ENCODE peak calls at places on chromosomes 7 and 10, in ten cellular contexts. Z is IMR-90; E is AG10803; N is HFFc6; X is GM13977; Q is CD4-positive, alpha-beta T cell; D is neural progenitor cell; J is fibroblast of pulmonary artery; V is pancreas; C is progenitor cell of endocrine pancreas. K is an unnamed sample.

GRCh38 chr7:125218076-125218475 is 288.5 kb upstream of the POT1 start:
- DNase-seq in Z (no peak), E (no peak), N (no peak), X (no peak), Q (no peak), D (no peak), J (no peak), V (no peak), C (no peak), K (no peak)

GRCh38 chr10:49618861-49619260 is 5.0 kb downstream of the CHAT start:
- DNase-seq in Z (no peak), E (no peak), N (no peak), X (no peak), Q (no peak), D (no peak), J (no peak), V (no peak), C (no peak), K (no peak)

GRCh38 chr7:98836811-98837631 is 32.8 kb downstream of the TMEM130 start:
- DNase-seq in Z (peak), E (no peak), N (no peak), X (peak), Q (no peak), D (peak), J (peak), V (no peak), C (peak), K (peak)

GRCh38 chr7:123714296-123715080 is 34.3 kb downstream of the WASL start:
- DNase-seq in Z (peak), E (peak), N (peak), X (no peak), Q (no peak), D (no peak), J (peak), V (no peak), C (no peak), K (no peak)

GRCh38 chr7:44108768-44109750 is 4.9 kb downstream of the AEBP1 start:
- DNase-seq in Z (no peak), E (no peak), N (no peak), X (peak), Q (no peak), D (no peak), J (no peak), V (peak), C (no peak), K (no peak)

GRCh38 chr10:42640610-42641229 is 2.4 kb upstream of the ZNF33B start:
- DNase-seq in Z (no peak), E (no peak), N (no peak), X (no peak), Q (no peak), D (no peak), J (no peak), V (peak), C (no peak), K (no peak)

GRCh38 chr10:123245264-123245663 is 91.1 kb downstream of the BUB3 start:
- DNase-seq in Z (no peak), E (no peak), N (no peak), X (no peak), Q (no peak), D (peak), J (no peak), V (no peak), C (no peak), K (no peak)

GRCh38 chr10:99981581-99982199 is 28.1 kb downstream of the DNMBP start:
- DNase-seq in Z (no peak), E (no peak), N (no peak), X (no peak), Q (no peak), D (no peak), J (no peak), V (no peak), C (no peak), K (peak)

GRCh38 chr10:29925771-29926345 is 133.5 kb downstream of the JCAD start:
- DNase-seq in Z (no peak), E (no peak), N (no peak), X (no peak), Q (no peak), D (no peak), J (no peak), V (no peak), C (no peak), K (no peak)

GRCh38 chr7:106061301-106061979 is 50.7 kb downstream of the SYPL1 start:
- DNase-seq in Z (no peak), E (no peak), N (no peak), X (peak), Q (no peak), D (no peak), J (no peak), V (no peak), C (no peak), K (no peak)

GRCh38 chr10:102170602-102171001 is 18.4 kb downstream of the NOLC1 start:
- DNase-seq in Z (no peak), E (no peak), N (no peak), X (no peak), Q (no peak), D (no peak), J (no peak), V (no peak), C (no peak), K (no peak)

GRCh38 chr10:28788767-28789166 is 111.4 kb downstream of the BAMBI start:
- DNase-seq in Z (no peak), E (no peak), N (no peak), X (no peak), Q (no peak), D (no peak), J (no peak), V (no peak), C (no peak), K (no peak)

GRCh38 chr7:158258411-158259130 is 329.1 kb downstream of the PTPRN2 start:
- DNase-seq in Z (no peak), E (no peak), N (no peak), X (no peak), Q (no peak), D (no peak), J (no peak), V (no peak), C (no peak), K (no peak)

GRCh38 chr7:140059288-140060242 is 3.2 kb downstream of the PARP12 start:
- DNase-seq in Z (peak), E (peak), N (peak), X (no peak), Q (no peak), D (no peak), J (peak), V (peak), C (no peak), K (peak)

GRCh38 chr10:114762811-114763210 is 58.8 kb upstream of the FHIP2A start:
- DNase-seq in Z (no peak), E (no peak), N (no peak), X (no peak), Q (no peak), D (no peak), J (no peak), V (no peak), C (no peak), K (no peak)

GRCh38 chr7:105766421-105767191 is 109.8 kb downstream of the ATXN7L1 start:
- DNase-seq in Z (peak), E (no peak), N (no peak), X (no peak), Q (no peak), D (no peak), J (no peak), V (no peak), C (no peak), K (peak)

GRCh38 chr10:126634915-126635314 is 35.6 kb downstream of the C10orf90 start:
- DNase-seq in Z (no peak), E (no peak), N (peak), X (no peak), Q (no peak), D (no peak), J (no peak), V (no peak), C (no peak), K (no peak)

GRCh38 chr7:129778770-129779601 is 167.5 kb downstream of the NRF1 start:
- DNase-seq in Z (no peak), E (no peak), N (no peak), X (peak), Q (no peak), D (peak), J (no peak), V (peak), C (no peak), K (no peak)

GRCh38 chr7:98276241-98276761 is 5.2 kb upstream of the BRI3 start:
- DNase-seq in Z (peak), E (peak), N (peak), X (no peak), Q (no peak), D (no peak), J (peak), V (peak), C (no peak), K (no peak)

GRCh38 chr7:107958764-107959526 is 44.0 kb downstream of the LAMB1 start:
- DNase-seq in Z (peak), E (peak), N (peak), X (no peak), Q (no peak), D (no peak), J (peak), V (no peak), C (no peak), K (peak)

GRCh38 chr7:28065721-28066285 is 114.8 kb downstream of the JAZF1 start:
- DNase-seq in Z (no peak), E (peak), N (no peak), X (no peak), Q (no peak), D (no peak), J (no peak), V (no peak), C (no peak), K (no peak)

GRCh38 chr7:77386165-77386824 is 29.9 kb downstream of the GSAP start:
- DNase-seq in Z (no peak), E (peak), N (no peak), X (no peak), Q (no peak), D (no peak), J (no peak), V (no peak), C (no peak), K (peak)

GRCh38 chr7:116197355-116197754 is 13.0 kb upstream of the TES start:
- DNase-seq in Z (no peak), E (peak), N (peak), X (no peak), Q (no peak), D (no peak), J (no peak), V (no peak), C (no peak), K (peak)

GRCh38 chr7:116195451-116195850 is 14.9 kb upstream of the TES start:
- DNase-seq in Z (peak), E (no peak), N (peak), X (no peak), Q (no peak), D (no peak), J (peak), V (no peak), C (no peak), K (peak)

GRCh38 chr7:116196947-116197346 is 13.4 kb upstream of the TES start:
- DNase-seq in Z (no peak), E (no peak), N (no peak), X (no peak), Q (no peak), D (no peak), J (no peak), V (no peak), C (no peak), K (no peak)

GRCh38 chr7:116200963-116201362 is 9.4 kb upstream of the TES start:
- DNase-seq in Z (peak), E (no peak), N (no peak), X (no peak), Q (no peak), D (no peak), J (no peak), V (no peak), C (no peak), K (no peak)

DNA sequence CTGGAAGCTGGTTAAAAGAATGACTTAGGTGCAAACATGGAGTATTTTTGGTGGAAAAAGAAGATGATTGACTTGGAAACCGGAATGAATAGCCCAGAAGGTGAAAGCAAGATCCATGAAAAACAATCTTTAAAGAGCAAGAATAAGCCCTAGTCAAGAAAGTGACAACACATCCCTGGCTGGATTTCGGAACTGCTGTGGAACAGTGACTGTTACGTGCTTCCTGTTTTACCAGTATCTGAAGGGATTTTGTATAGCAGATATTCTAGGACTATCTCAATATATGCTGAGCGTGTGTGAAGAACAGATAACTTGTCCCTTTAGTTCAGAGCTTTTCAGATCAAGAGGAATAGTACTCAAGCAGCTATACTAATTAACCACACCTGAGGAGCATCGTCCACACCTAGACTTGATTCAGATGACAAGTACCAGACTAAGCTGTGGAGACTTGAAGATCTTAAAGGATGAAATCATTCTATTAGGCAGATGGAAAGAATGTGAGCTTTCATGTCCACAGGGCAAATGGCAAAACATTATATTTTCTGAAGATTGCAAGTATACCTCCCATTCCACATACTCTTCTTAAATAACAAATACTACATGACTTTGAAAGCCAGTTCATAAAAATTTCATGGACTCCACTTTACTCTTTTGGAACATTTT is 11.5 kb upstream of the TES start:
- DNase-seq in Z (peak), E (no peak), N (no peak), X (no peak), Q (no peak), D (no peak), J (no peak), V (no peak), C (no peak), K (no peak)
- TF ChIP-seq CTCF in Z (no peak), E (no peak), N (no peak), X (no peak), Q (no peak), D (no peak), J (no peak), V (no peak), C (no peak), K (no peak)

GRCh38 chr7:117448655-117449054 is 21.4 kb upstream of the ASZ1 start:
- DNase-seq in Z (peak), E (no peak), N (no peak), X (no peak), Q (no peak), D (no peak), J (no peak), V (no peak), C (no peak), K (no peak)
- TF ChIP-seq CTCF in Z (no peak), E (no peak), N (no peak), X (no peak), Q (no peak), D (no peak), J (no peak), V (no peak), C (no peak), K (no peak)

DNA sequence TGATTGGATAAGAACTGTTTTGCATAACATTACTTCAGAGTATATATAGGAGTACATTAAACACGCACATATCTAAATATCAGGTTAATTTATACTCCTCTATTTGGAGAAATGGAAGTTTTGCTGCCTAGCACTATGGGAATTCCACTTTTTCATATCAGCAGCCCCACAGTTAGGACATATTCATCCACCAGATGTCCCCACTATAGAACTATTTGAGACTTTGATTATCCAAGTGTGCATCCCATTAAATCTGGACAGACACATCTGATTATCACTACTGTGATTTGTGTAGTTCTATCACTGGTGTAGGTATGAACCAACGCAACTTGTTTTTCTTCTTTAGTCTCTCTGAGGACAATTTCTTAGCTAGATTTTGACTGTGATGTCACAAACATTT is 345.7 kb downstream of the THSD7A start:
- DNase-seq in Z (no peak), E (no peak), N (no peak), X (no peak), Q (no peak), D (no peak), J (peak), V (no peak), C (no peak), K (peak)
- TF ChIP-seq CTCF in Z (no peak), E (no peak), N (no peak), X (no peak), Q (no peak), D (no peak), J (peak), V (no peak), C (no peak), K (peak)

GRCh38 chr10:21173433-21173963 is 276.4 kb upstream of the NEBL start:
- DNase-seq in Z (no peak), E (no peak), N (no peak), X (no peak), Q (no peak), D (peak), J (no peak), V (peak), C (no peak), K (no peak)
- TF ChIP-seq CTCF in Z (no peak), E (no peak), N (no peak), X (no peak), Q (no peak), D (no peak), J (no peak), V (no peak), C (no peak), K (no peak)

GRCh38 chr10:70758757-70759514 is 26.2 kb downstream of the TBATA start:
- DNase-seq in Z (peak), E (peak), N (peak), X (peak), Q (peak), D (peak), J (peak), V (no peak), C (peak), K (peak)
- TF ChIP-seq CTCF in Z (peak), E (peak), N (peak), X (peak), Q (peak), D (peak), J (peak), V (peak), C (peak), K (peak)

GRCh38 chr7:156778201-156778600 is 114.8 kb downstream of the LMBR1 start:
- DNase-seq in Z (no peak), E (no peak), N (no peak), X (no peak), Q (no peak), D (no peak), J (peak), V (no peak), C (no peak), K (no peak)
- TF ChIP-seq CTCF in Z (peak), E (peak), N (peak), X (peak), Q (no peak), D (peak), J (no peak), V (no peak), C (peak), K (no peak)

GRCh38 chr10:97140284-97140846 is 45.4 kb downstream of the SLIT1 start:
- DNase-seq in Z (no peak), E (no peak), N (no peak), X (no peak), Q (no peak), D (no peak), J (no peak), V (no peak), C (peak), K (no peak)

GRCh38 chr10:97139651-97140283 is 46.0 kb downstream of the SLIT1 start:
- DNase-seq in Z (no peak), E (no peak), N (no peak), X (no peak), Q (no peak), D (no peak), J (no peak), V (no peak), C (no peak), K (no peak)

GRCh38 chr10:97138777-97139317 is 46.9 kb downstream of the SLIT1 start:
- DNase-seq in Z (no peak), E (no peak), N (no peak), X (no peak), Q (no peak), D (no peak), J (no peak), V (no peak), C (no peak), K (no peak)

GRCh38 chr10:97138174-97138573 is 47.6 kb downstream of the SLIT1 start:
- DNase-seq in Z (no peak), E (no peak), N (no peak), X (no peak), Q (no peak), D (peak), J (no peak), V (no peak), C (no peak), K (no peak)

GRCh38 chr10:97140887-97141745 is 44.6 kb downstream of the SLIT1 start:
- DNase-seq in Z (no peak), E (no peak), N (no peak), X (no peak), Q (no peak), D (peak), J (no peak), V (no peak), C (no peak), K (no peak)
- TF ChIP-seq CTCF in Z (no peak), E (no peak), N (no peak), X (no peak), Q (no peak), D (no peak), J (no peak), V (no peak), C (no peak), K (no peak)

DNA sequence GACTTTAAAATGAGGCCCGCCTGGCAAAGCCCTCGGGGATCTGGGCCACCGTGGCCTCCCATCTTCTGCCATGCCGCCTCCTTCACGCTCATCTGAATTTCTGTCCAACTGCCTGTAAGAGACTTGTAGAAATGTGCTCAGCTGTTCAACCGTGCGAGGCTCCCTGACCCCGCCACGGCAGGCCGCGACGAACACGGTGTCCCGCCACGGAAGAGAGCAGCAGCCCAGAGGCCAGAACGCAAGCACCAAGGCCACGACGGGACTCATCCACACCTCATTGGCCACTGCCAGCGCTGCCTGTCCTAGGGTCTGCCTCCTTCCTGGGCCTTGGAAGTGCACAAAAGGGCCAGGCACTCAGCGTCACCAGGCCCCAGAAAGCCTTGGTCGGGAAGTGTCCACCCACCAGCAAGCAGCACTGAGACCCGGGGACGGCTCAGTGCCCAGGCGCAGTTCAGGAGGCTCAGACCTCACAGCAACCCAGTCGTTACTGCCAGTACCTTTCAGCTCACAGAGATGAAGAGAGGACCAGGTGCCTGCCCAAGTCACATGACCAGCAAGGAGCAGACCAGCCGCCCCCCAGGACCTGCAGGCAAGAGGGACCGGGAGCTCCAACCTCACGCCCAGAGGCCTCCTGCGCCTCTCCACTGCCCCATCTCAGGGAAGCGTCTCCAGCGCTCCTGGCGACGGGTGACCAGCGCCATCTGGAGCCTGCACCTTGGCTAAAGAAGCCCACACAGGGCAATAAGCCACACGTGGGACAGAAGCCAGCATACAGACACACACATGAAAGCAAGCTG is 85.9 kb downstream of the MAD1L1 start:
- DNase-seq in Z (no peak), E (no peak), N (no peak), X (no peak), Q (no peak), D (no peak), J (no peak), V (no peak), C (no peak), K (no peak)
- TF ChIP-seq CTCF in Z (no peak), E (no peak), N (no peak), X (no peak), Q (no peak), D (peak), J (no peak), V (no peak), C (no peak), K (no peak)

GRCh38 chr7:36021917-36022550 is 131.0 kb upstream of the EEPD1 start:
- DNase-seq in Z (no peak), E (no peak), N (no peak), X (no peak), Q (no peak), D (no peak), J (no peak), V (no peak), C (no peak), K (no peak)

GRCh38 chr7:36019966-36020365 is 133.1 kb upstream of the EEPD1 start:
- DNase-seq in Z (no peak), E (no peak), N (no peak), X (no peak), Q (no peak), D (no peak), J (no peak), V (no peak), C (no peak), K (no peak)

GRCh38 chr7:36019538-36019937 is 133.5 kb upstream of the EEPD1 start:
- DNase-seq in Z (no peak), E (no peak), N (no peak), X (no peak), Q (no peak), D (no peak), J (no peak), V (no peak), C (no peak), K (no peak)

GRCh38 chr7:36023025-36023424 is 130.0 kb upstream of the EEPD1 start:
- DNase-seq in Z (no peak), E (no peak), N (no peak), X (no peak), Q (no peak), D (no peak), J (no peak), V (no peak), C (no peak), K (no peak)

GRCh38 chr7:36021367-36021766 is 131.7 kb upstream of the EEPD1 start:
- DNase-seq in Z (no peak), E (no peak), N (no peak), X (no peak), Q (no peak), D (peak), J (peak), V (no peak), C (no peak), K (peak)
- TF ChIP-seq CTCF in Z (peak), E (peak), N (peak), X (peak), Q (peak), D (peak), J (peak), V (no peak), C (peak), K (peak)